ENCODE peak calls at places on chromosome 12, in eight cellular contexts. Q, I, V, E, L, N, D and S are unnamed samples.
A peak's percentile ranks its signal among the peaks of the same experiment; 100 is the strongest.

GRCh38 chr12:88996389-88996788 is 355.9 kb downstream of the DUSP6 start:
- DNase-seq in Q (no peak), I (no peak), V (no peak), E (no peak), L (peak; percentile 11), N (no peak), D (no peak), S (no peak)

GRCh38 chr12:43835656-43836454 is at the start of gene TMEM117:
- DNase-seq in Q (no peak), I (peak; percentile 63), V (peak; percentile 89), E (peak; percentile 53), L (peak; percentile 74), N (peak; percentile 65), D (peak; percentile 14), S (peak; percentile 58)

GRCh38 chr12:51832708-51833107 is 15.8 kb downstream of the FIGNL2 start:
- DNase-seq in Q (no peak), I (no peak), V (no peak), E (no peak), L (no peak), N (no peak), D (no peak), S (no peak)

GRCh38 chr12:120625557-120626419 is 14.6 kb upstream of the CABP1 start:
- DNase-seq in Q (no peak), I (no peak), V (no peak), E (no peak), L (no peak), N (no peak), D (no peak), S (no peak)

GRCh38 chr12:12116677-12117076 is 45.9 kb downstream of the BCL2L14 start:
- DNase-seq in Q (no peak), I (no peak), V (no peak), E (no peak), L (no peak), N (no peak), D (no peak), S (no peak)

GRCh38 chr12:109915171-109916040 is 15.3 kb downstream of the TCHP start:
- DNase-seq in Q (no peak), I (no peak), V (no peak), E (no peak), L (no peak), N (no peak), D (no peak), S (no peak)

GRCh38 chr12:2643736-2644135 is 151.0 kb upstream of the FKBP4 start:
- DNase-seq in Q (no peak), I (no peak), V (no peak), E (no peak), L (no peak), N (no peak), D (no peak), S (no peak)

GRCh38 chr12:99528478-99528877 is 119.1 kb upstream of the GARIN6 start:
- DNase-seq in Q (no peak), I (no peak), V (no peak), E (no peak), L (no peak), N (no peak), D (no peak), S (no peak)

GRCh38 chr12:47021298-47021697 is 58.1 kb upstream of the PCED1B start:
- DNase-seq in Q (peak; percentile 78), I (peak; percentile 91), V (peak; percentile 50), E (no peak), L (peak; percentile 90), N (no peak), D (no peak), S (no peak)

GRCh38 chr12:88559772-88560171 is 20.5 kb downstream of the KITLG start:
- DNase-seq in Q (no peak), I (no peak), V (no peak), E (no peak), L (peak; percentile 20), N (no peak), D (no peak), S (no peak)

GRCh38 chr12:95633049-95633545 is 81.8 kb upstream of the USP44 start:
- DNase-seq in Q (peak; percentile 84), I (peak; percentile 94), V (peak; percentile 71), E (peak; percentile 40), L (peak; percentile 91), N (peak; percentile 62), D (no peak), S (no peak)

GRCh38 chr12:56193025-56193578 is 3.8 kb upstream of the SMARCC2 start:
- DNase-seq in Q (peak; percentile 54), I (peak; percentile 81), V (peak; percentile 66), E (peak; percentile 86), L (peak; percentile 84), N (peak; percentile 81), D (peak; percentile 62), S (peak; percentile 68)

GRCh38 chr12:122895290-122895689 is 634 bp downstream of the VPS37B start:
- DNase-seq in Q (no peak), I (no peak), V (no peak), E (no peak), L (peak; percentile 37), N (no peak), D (no peak), S (no peak)

GRCh38 chr12:42124764-42125371 is 19.8 kb downstream of the GXYLT1 start:
- DNase-seq in Q (no peak), I (no peak), V (no peak), E (no peak), L (no peak), N (no peak), D (no peak), S (no peak)